ENCODE peak calls at places on chromosomes 7 and 10, in six cellular contexts. N is NCI-H2171; T is HT1080; X is activated CD4-positive, alpha-beta T cell treated with anti-CD3 and anti-CD28 coated beads for 24 hours; A is OCI-LY7; E is AG09319. S is an unnamed sample.
A peak's percentile ranks its signal among the peaks of the same experiment; 100 is the strongest.

GRCh38 chr7:48154792-48155413 is 16.4 kb upstream of the ABCA13 start:
- DNase-seq in A (peak; percentile 39), E (no peak), N (no peak), T (peak; percentile 25), X (no peak), S (no peak)

GRCh38 chr10:129528376-129528978 is 61.4 kb downstream of the MGMT start:
- DNase-seq in X (no peak), T (no peak), A (no peak), E (no peak), N (no peak), S (no peak)

GRCh38 chr7:128358233-128358632 is 3.3 kb downstream of the PRRT4 start:
- DNase-seq in E (no peak), N (no peak), X (no peak), A (no peak), T (no peak), S (no peak)

GRCh38 chr7:16814987-16815386 is 10.2 kb upstream of the AGR2 start:
- DNase-seq in E (no peak), X (no peak), N (no peak), A (no peak), T (no peak), S (no peak)

GRCh38 chr7:99392659-99393362 is 15.6 kb downstream of the PDAP1 start:
- DNase-seq in T (no peak), X (peak; percentile 64), N (peak; percentile 86), E (no peak), A (peak; percentile 66), S (peak; percentile 89)

GRCh38 chr7:13551503-13551902 is 438.0 kb downstream of the ETV1 start:
- DNase-seq in A (no peak), E (no peak), X (no peak), N (peak; percentile 78), T (no peak), S (peak; percentile 39)

GRCh38 chr7:142412551-142413193 is 154.8 kb upstream of the PRSS58 start:
- DNase-seq in A (peak; percentile 59), N (peak; percentile 4), X (peak; percentile 18), E (peak; percentile 12), T (peak; percentile 56), S (peak; percentile 61)

GRCh38 chr10:30691601-30692015 is 62.1 kb upstream of the LYZL2 start:
- DNase-seq in X (no peak), A (no peak), T (no peak), E (peak; percentile 95), N (no peak), S (no peak)

GRCh38 chr7:85806321-85806720 is 619.5 kb upstream of the SEMA3D start:
- DNase-seq in N (no peak), X (no peak), T (no peak), E (no peak), A (no peak), S (no peak)

GRCh38 chr10:128095753-128096469 is 30.3 kb downstream of the MKI67 start:
- DNase-seq in X (no peak), E (no peak), N (no peak), A (no peak), T (no peak), S (no peak)

GRCh38 chr10:5632430-5632829 is 34.0 kb downstream of the ASB13 start:
- DNase-seq in N (no peak), X (no peak), E (no peak), T (no peak), A (no peak), S (no peak)

GRCh38 chr10:76311752-76312699 is 880.6 kb downstream of the LRMDA start:
- DNase-seq in A (peak; percentile 12), E (no peak), N (no peak), X (no peak), T (peak; percentile 33), S (no peak)

GRCh38 chr10:24716295-24716694 is 7.4 kb downstream of the ARHGAP21 start:
- DNase-seq in X (no peak), T (no peak), N (no peak), E (no peak), A (no peak), S (no peak)

GRCh38 chr10:115720121-115720520 is 552.9 kb downstream of the GFRA1 start:
- DNase-seq in X (no peak), N (no peak), E (no peak), T (no peak), A (no peak), S (no peak)

GRCh38 chr7:12738665-12739064 is 51.2 kb downstream of the ARL4A start:
- DNase-seq in N (no peak), T (no peak), X (no peak), A (no peak), E (no peak), S (no peak)

GRCh38 chr10:79144341-79145173 is 75.8 kb downstream of the ZMIZ1 start:
- DNase-seq in N (no peak), E (no peak), T (no peak), A (no peak), X (no peak), S (no peak)

GRCh38 chr7:55413442-55413841 is 48.3 kb downstream of the LANCL2 start:
- DNase-seq in A (no peak), X (no peak), T (no peak), N (no peak), E (no peak), S (no peak)

GRCh38 chr10:15112657-15113056 is 15.5 kb downstream of the RPP38 start:
- DNase-seq in E (no peak), X (no peak), T (no peak), A (no peak), N (no peak), S (no peak)

GRCh38 chr10:96618648-96619047 is 31.8 kb upstream of the TM9SF3 start:
- DNase-seq in X (no peak), T (no peak), A (no peak), N (peak; percentile 11), E (no peak), S (no peak)

GRCh38 chr10:122863796-122864592 is 15.4 kb downstream of the FAM24B start:
- DNase-seq in A (no peak), X (no peak), E (no peak), T (no peak), N (no peak), S (no peak)

GRCh38 chr7:114086906-114087651 is 168.3 kb upstream of the PPP1R3A start:
- DNase-seq in N (peak; percentile 9), T (peak; percentile 28), A (no peak), E (no peak), X (no peak), S (no peak)

GRCh38 chr10:12369982-12370381 is 20.6 kb downstream of the CAMK1D start:
- DNase-seq in X (no peak), A (no peak), E (no peak), N (no peak), T (no peak), S (no peak)

GRCh38 chr7:69190738-69191137 is 407.5 kb upstream of the AUTS2 start:
- DNase-seq in N (no peak), A (no peak), E (no peak), X (no peak), T (no peak), S (no peak)

GRCh38 chr7:31478018-31478417 is 35.9 kb upstream of the ITPRID1 start:
- DNase-seq in A (no peak), T (no peak), N (no peak), E (no peak), X (no peak), S (no peak)

GRCh38 chr7:113094517-113095249 is 8.1 kb upstream of the GPR85 start:
- DNase-seq in A (no peak), X (no peak), T (no peak), N (no peak), E (no peak), S (no peak)

GRCh38 chr10:3452234-3452633 is 279.7 kb upstream of the PITRM1 start:
- DNase-seq in E (peak; percentile 85), T (peak; percentile 94), A (no peak), X (no peak), N (no peak), S (no peak)

GRCh38 chr7:113093561-113093960 is 6.9 kb upstream of the GPR85 start:
- DNase-seq in N (no peak), E (no peak), A (no peak), X (no peak), T (no peak), S (no peak)

GRCh38 chr10:78255796-78256638 is 222.4 kb downstream of the RPS24 start:
- DNase-seq in T (peak; percentile 95), N (no peak), E (peak; percentile 98), A (no peak), X (no peak), S (no peak)